ENCODE peak calls at places on chromosome 3, in seven cellular contexts. H is chondrocyte, A is uterus, V is brain microvascular endothelial cell, M is lung, D is PC-3, Z is progenitor cell of endocrine pancreas. F is an unnamed sample.

GRCh38 chr3:88030200-88030599 is 28.6 kb downstream of the CGGBP1 start:
- DNase-seq in A (no peak), H (no peak), M (no peak), V (no peak), D (no peak), Z (no peak), F (no peak)

GRCh38 chr3:183306798-183307671 is 54.0 kb downstream of the B3GNT5 start:
- DNase-seq in Z (no peak), V (peak), D (peak), A (peak), M (peak), H (no peak), F (no peak)

GRCh38 chr3:186570941-186571643 is 572 bp downstream of the DNAJB11 start:
- DNase-seq in Z (no peak), A (no peak), V (no peak), D (no peak), M (no peak), H (no peak), F (no peak)

GRCh38 chr3:114645392-114645791 is 351.6 kb downstream of the TIGIT start:
- DNase-seq in Z (no peak), V (no peak), A (no peak), M (no peak), H (no peak), D (no peak), F (no peak)

GRCh38 chr3:190116551-190117067 is 4.1 kb downstream of the P3H2 start:
- DNase-seq in A (no peak), H (no peak), V (peak), D (peak), Z (no peak), M (no peak), F (no peak)

GRCh38 chr3:29215948-29216347 is 64.9 kb upstream of the RBMS3 start:
- DNase-seq in Z (no peak), D (peak), M (no peak), H (no peak), V (no peak), A (no peak), F (no peak)

GRCh38 chr3:155323063-155323666 is 29.7 kb upstream of the STRIT1 start:
- DNase-seq in V (peak), Z (peak), M (peak), D (peak), H (no peak), A (no peak), F (no peak)

GRCh38 chr3:149339931-149340309 is 6.5 kb upstream of the TM4SF18 start:
- DNase-seq in H (peak), Z (no peak), V (peak), A (peak), M (peak), D (peak), F (peak)

GRCh38 chr3:191256405-191256804 is 57.4 kb downstream of the OSTN start:
- DNase-seq in A (no peak), Z (no peak), D (no peak), M (no peak), V (no peak), H (no peak), F (no peak)

GRCh38 chr3:47612178-47612577 is 33.5 kb upstream of the CSPG5 start:
- DNase-seq in H (no peak), Z (no peak), V (peak), M (no peak), D (peak), A (no peak), F (no peak)

GRCh38 chr3:13559751-13560540 is 11.0 kb downstream of the FBLN2 start:
- DNase-seq in A (no peak), M (no peak), D (no peak), V (no peak), H (no peak), Z (no peak), F (no peak)

GRCh38 chr3:155065537-155065936 is 14.6 kb upstream of the MME start:
- DNase-seq in V (peak), M (no peak), Z (no peak), A (no peak), D (peak), H (no peak), F (peak)

GRCh38 chr3:196414469-196414868 is 17.8 kb downstream of the UBXN7 start:
- DNase-seq in V (peak), Z (no peak), H (no peak), A (no peak), D (peak), M (no peak), F (no peak)

GRCh38 chr3:185677146-185677829 is 91.2 kb downstream of the SENP2 start:
- DNase-seq in D (peak), V (peak), H (no peak), M (no peak), A (no peak), Z (no peak), F (no peak)

GRCh38 chr3:148459931-148460513 is 237.7 kb upstream of the AGTR1 start:
- DNase-seq in A (no peak), M (no peak), H (no peak), V (no peak), D (peak), Z (no peak), F (no peak)

GRCh38 chr3:56303508-56303907 is 164.8 kb downstream of the ERC2 start:
- DNase-seq in D (peak), V (peak), A (no peak), M (no peak), H (no peak), Z (no peak), F (no peak)

GRCh38 chr3:125125822-125126245 is 70.0 kb upstream of the HEG1 start:
- DNase-seq in V (peak), A (no peak), D (no peak), M (no peak), Z (no peak), H (no peak), F (no peak)

GRCh38 chr3:12195231-12195630 is 36.5 kb upstream of the TIMP4 start:
- DNase-seq in H (no peak), D (peak), V (no peak), M (no peak), A (no peak), Z (no peak), F (no peak)

GRCh38 chr3:12194209-12194608 is 35.5 kb upstream of the TIMP4 start:
- DNase-seq in V (peak), H (no peak), D (peak), Z (no peak), A (no peak), M (no peak), F (no peak)

GRCh38 chr3:12193485-12194165 is 34.9 kb upstream of the TIMP4 start:
- DNase-seq in V (peak), A (peak), H (no peak), M (peak), Z (no peak), D (peak), F (peak)

GRCh38 chr3:12192655-12193484 is 34.2 kb upstream of the TIMP4 start:
- DNase-seq in V (no peak), D (no peak), H (no peak), Z (no peak), A (no peak), M (no peak), F (no peak)

GRCh38 chr3:12194669-12195161 is 36.0 kb upstream of the TIMP4 start:
- DNase-seq in D (peak), V (no peak), A (no peak), M (no peak), Z (no peak), H (no peak), F (no peak)
- TF ChIP-seq CTCF in D (peak), V (no peak), A (no peak), M (no peak), Z (peak), H (peak), F (peak)

DNA sequence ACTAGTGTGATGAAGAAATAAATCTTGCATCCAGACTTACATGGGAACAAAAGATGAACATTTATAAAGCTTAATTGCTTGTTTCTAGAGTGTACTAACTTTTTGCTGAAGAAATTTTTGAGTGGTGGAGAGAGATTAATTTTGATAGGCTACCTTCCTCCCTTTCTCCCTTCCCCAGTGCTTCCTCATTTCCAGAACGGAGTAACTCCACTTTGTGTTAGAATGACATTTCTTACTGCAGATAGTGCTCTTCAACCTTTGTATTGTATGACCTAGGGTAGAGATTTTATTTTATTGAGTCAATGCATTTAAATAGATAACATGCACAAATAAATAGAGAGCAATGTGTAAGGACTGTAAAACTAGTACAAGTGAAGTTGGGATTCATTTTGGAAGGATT is 1.9 kb downstream of the ATP1B3 start:
- DNase-seq in D (no peak), Z (no peak), H (no peak), M (no peak), V (no peak), A (no peak), F (no peak)
- TF ChIP-seq CTCF in D (no peak), Z (no peak), H (no peak), M (no peak), V (no peak), A (no peak), F (no peak)

GRCh38 chr3:42839616-42840015 is 30.4 kb downstream of the ACKR2 start:
- DNase-seq in V (peak), M (no peak), H (no peak), D (peak), A (peak), Z (no peak), F (no peak)
- TF ChIP-seq CTCF in V (peak), M (peak), H (peak), D (peak), A (peak), Z (peak), F (peak)

DNA sequence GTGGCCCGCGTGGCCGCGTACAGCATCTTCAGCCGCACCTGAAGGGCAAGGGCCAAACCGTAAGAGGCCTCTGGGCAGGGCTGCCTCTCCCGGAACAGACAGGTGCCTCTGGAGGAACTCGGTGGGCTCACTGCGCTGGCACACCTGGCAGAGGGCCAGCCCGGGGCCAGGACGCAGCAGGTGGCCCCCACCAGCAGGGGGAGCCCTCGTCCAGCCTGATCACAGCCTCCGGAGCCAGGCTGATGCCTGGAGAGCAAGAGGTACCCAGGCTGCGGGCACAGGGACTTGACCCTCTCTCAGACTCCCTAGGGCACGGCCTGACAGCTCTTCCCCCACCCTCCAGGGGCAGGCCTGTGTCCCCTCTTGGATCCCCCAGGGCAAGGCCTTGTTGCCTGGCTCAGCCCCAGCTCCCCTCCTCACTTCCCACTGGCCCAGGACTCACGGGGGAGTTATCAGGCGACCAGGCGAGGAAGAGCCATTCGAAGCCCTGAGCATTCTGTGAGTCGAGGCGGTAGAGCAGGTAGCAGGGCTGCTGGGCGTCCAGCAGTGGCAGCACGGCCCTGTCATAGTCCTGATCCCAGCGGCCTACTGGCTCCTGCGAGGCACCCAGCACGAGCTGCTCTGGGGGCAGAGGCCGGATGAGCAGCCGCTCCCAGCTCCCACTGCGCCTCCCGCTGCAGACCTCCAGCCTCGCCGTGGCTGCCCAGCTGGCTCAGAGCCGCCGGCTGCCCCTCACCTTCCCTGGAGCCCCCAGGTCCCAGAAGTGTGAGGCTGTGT is 6.2 kb upstream of the TLR9 start:
- DNase-seq in M (peak), V (no peak), Z (peak), H (no peak), A (peak), D (peak), F (peak)
- TF ChIP-seq CTCF in M (peak), V (peak), Z (peak), H (peak), A (peak), D (peak), F (peak)

GRCh38 chr3:11156026-11156410 is 1.7 kb downstream of the HRH1 start:
- DNase-seq in A (no peak), D (no peak), V (no peak), M (no peak), Z (no peak), H (no peak), F (no peak)

GRCh38 chr3:11162401-11163345 is 8.4 kb downstream of the HRH1 start:
- DNase-seq in Z (no peak), H (no peak), V (no peak), D (no peak), M (no peak), A (no peak), F (no peak)

GRCh38 chr3:11161666-11162065 is 7.4 kb downstream of the HRH1 start:
- DNase-seq in V (no peak), Z (no peak), H (no peak), M (no peak), D (no peak), A (no peak), F (no peak)

GRCh38 chr3:11157406-11157805 is 3.1 kb downstream of the HRH1 start:
- DNase-seq in Z (no peak), V (no peak), H (no peak), A (no peak), D (no peak), M (no peak), F (no peak)

DNA sequence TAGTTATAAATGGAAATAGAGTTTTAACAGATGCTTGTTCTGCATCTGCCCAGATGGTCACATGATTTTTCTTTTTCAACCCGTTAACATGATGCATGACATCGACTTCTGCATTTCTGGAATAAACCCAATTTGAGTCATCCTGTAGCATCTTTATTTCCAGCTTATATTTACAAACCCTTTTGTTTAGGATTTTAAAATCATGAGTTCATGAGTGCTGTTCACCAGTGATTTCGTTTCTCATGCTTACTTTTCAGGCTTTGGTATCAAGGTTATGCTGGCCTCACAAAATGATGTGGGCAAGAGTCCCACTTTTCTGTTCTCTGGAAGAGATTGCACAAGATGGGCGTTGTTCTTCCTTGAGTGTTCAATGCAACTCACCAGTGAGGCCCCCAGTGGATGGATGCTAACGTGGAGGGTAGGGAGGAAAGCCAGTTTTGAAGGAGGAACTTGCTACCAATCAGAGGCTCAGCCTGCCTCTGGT is 5.2 kb downstream of the HRH1 start:
- DNase-seq in D (peak), A (peak), Z (no peak), V (peak), M (peak), H (no peak), F (no peak)
- TF ChIP-seq CTCF in D (no peak), A (no peak), Z (no peak), V (peak), M (no peak), H (no peak), F (peak)

GRCh38 chr3:169169340-169169963 is 494.1 kb downstream of the MECOM start:
- DNase-seq in M (no peak), D (peak), V (no peak), Z (no peak), H (no peak), A (no peak), F (no peak)
- TF ChIP-seq CTCF in M (no peak), D (no peak), V (no peak), Z (no peak), H (no peak), A (no peak), F (no peak)

GRCh38 chr3:146746190-146746589 is 141.0 kb upstream of the PLSCR5 start:
- DNase-seq in A (no peak), H (no peak), D (peak), Z (no peak), M (no peak), V (peak), F (no peak)

GRCh38 chr3:146750196-146750595 is 145.1 kb upstream of the PLSCR5 start:
- DNase-seq in Z (no peak), V (no peak), M (no peak), A (no peak), D (peak), H (no peak), F (no peak)

GRCh38 chr3:146747051-146747450 is 141.9 kb upstream of the PLSCR5 start:
- DNase-seq in V (no peak), A (no peak), Z (no peak), D (no peak), M (no peak), H (no peak), F (no peak)

GRCh38 chr3:146747928-146748327 is 142.8 kb upstream of the PLSCR5 start:
- DNase-seq in M (no peak), V (peak), Z (no peak), H (no peak), D (peak), A (no peak), F (no peak)
- TF ChIP-seq CTCF in M (no peak), V (peak), Z (no peak), H (peak), D (peak), A (no peak), F (peak)

GRCh38 chr3:129277829-129278271 is 820 bp upstream of the HMCES start:
- DNase-seq in H (no peak), D (no peak), V (peak), Z (no peak), M (no peak), A (no peak), F (no peak)

GRCh38 chr3:129280183-129280582 is 1.5 kb downstream of the HMCES start:
- DNase-seq in V (no peak), D (no peak), M (no peak), A (no peak), H (no peak), Z (no peak), F (no peak)

GRCh38 chr3:129276385-129276784 is 2.3 kb upstream of the HMCES start:
- DNase-seq in H (no peak), Z (no peak), A (no peak), V (no peak), D (no peak), M (no peak), F (no peak)

GRCh38 chr3:129278970-129279906 is 568 bp downstream of the HMCES start:
- DNase-seq in H (no peak), Z (peak), V (peak), A (peak), M (peak), D (peak), F (no peak)

GRCh38 chr3:129278439-129278969 is at the start of gene HMCES:
- DNase-seq in V (peak), H (peak), D (peak), Z (peak), M (peak), A (peak), F (peak)
- TF ChIP-seq CTCF in V (no peak), H (no peak), D (no peak), Z (no peak), M (no peak), A (no peak), F (no peak)

GRCh38 chr3:22887664-22888291 is 315.3 kb upstream of the UBE2E2 start:
- DNase-seq in V (peak), A (no peak), Z (no peak), M (no peak), H (no peak), D (peak), F (no peak)
- TF ChIP-seq CTCF in V (peak), A (peak), Z (peak), M (peak), H (peak), D (peak), F (peak)

DNA sequence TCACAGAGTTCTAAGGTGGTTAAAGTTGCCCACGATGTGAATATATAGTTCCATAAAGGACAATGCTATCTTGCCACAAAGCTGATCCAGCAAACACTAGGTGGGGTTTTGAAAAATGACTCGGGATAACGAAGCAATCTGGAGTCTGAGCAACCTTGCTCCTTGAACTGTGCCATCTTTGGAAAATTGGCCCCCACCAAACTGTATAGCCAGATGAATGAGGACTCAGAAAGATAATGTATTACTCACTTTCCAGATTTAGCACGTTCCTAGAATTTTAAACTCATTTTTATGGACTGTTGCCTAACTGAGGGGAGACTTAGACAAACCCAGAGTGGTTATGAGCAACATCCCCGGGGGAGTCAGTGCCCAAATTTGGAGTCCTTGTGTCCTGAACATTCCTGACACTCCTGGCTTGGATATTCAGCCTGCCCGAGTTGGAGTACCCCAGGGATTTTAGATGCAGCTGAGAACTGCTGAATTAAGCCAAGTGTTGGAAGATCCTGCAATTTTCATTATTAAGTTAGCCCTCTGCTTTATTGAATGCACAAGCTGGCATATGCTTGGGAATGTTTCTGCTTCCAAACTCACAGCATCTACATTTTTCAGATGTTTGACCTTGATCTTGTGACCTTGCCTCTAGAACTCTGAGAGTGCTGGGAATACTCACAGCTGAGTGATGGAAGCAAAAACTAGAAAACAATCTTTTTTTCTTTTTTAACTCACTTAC is 8.8 kb upstream of the MAGI1 start:
- DNase-seq in M (no peak), D (no peak), V (peak), H (no peak), Z (no peak), A (peak), F (no peak)
- TF ChIP-seq CTCF in M (no peak), D (no peak), V (peak), H (peak), Z (no peak), A (no peak), F (no peak)